ENCODE peak calls at places on chromosomes 7 and 10, in four cellular contexts. K is IMR-90, D is heart right ventricle, Y is SK-N-SH. S is an unnamed sample.
A peak's percentile ranks its signal among the peaks of the same experiment; 100 is the strongest.

GRCh38 chr7:155351120-155351870 is 53.6 kb downstream of the INSIG1 start:
- DNase-seq in K (no peak), D (no peak), Y (no peak), S (no peak)

GRCh38 chr10:25059990-25060389 is 43.6 kb downstream of the THNSL1 start:
- DNase-seq in K (peak; percentile 75), D (no peak), Y (no peak), S (peak; percentile 97)

GRCh38 chr7:157795199-157795598 is 458.4 kb downstream of the DNAJB6 start:
- DNase-seq in K (no peak), D (no peak), Y (no peak), S (no peak)

GRCh38 chr7:150388709-150389531 is 9.8 kb downstream of the ZNF775 start:
- DNase-seq in K (peak; percentile 65), D (peak; percentile 69), Y (no peak), S (no peak)

GRCh38 chr7:101717986-101718746 is 89.1 kb upstream of the MYL10 start:
- DNase-seq in K (peak; percentile 86), D (peak; percentile 8), Y (peak; percentile 77), S (no peak)

GRCh38 chr7:11195502-11195901 is 221.8 kb downstream of the PHF14 start:
- DNase-seq in K (no peak), D (no peak), Y (no peak), S (no peak)

GRCh38 chr10:12181065-12181775 is 14.5 kb downstream of the NUDT5 start:
- DNase-seq in K (no peak), D (no peak), Y (no peak), S (peak; percentile 34)

GRCh38 chr7:36690514-36691187 is 33.6 kb downstream of the AOAH start:
- DNase-seq in K (no peak), D (no peak), Y (peak; percentile 53), S (no peak)

GRCh38 chr7:132142006-132142405 is 434.3 kb downstream of the PLXNA4 start:
- DNase-seq in K (no peak), D (no peak), Y (no peak), S (no peak)

GRCh38 chr10:4541292-4541691 is 284.7 kb upstream of the AKR1E2 start:
- DNase-seq in K (peak; percentile 90), D (no peak), Y (no peak), S (peak; percentile 98)

GRCh38 chr7:91263359-91264082 is 712 bp upstream of the FZD1 start:
- DNase-seq in K (no peak), D (peak; percentile 43), Y (peak; percentile 72), S (no peak)

GRCh38 chr7:24902276-24902675 is 77.7 kb downstream of the OSBPL3 start:
- DNase-seq in K (peak; percentile 71), D (no peak), Y (no peak), S (peak; percentile 40)

GRCh38 chr7:112422842-112423496 is 27.3 kb upstream of the IFRD1 start:
- DNase-seq in K (peak; percentile 81), D (peak; percentile 63), Y (no peak), S (peak; percentile 85)

GRCh38 chr10:113891476-113891875 is 37.0 kb downstream of the NHLRC2 start:
- DNase-seq in K (no peak), D (peak; percentile 13), Y (no peak), S (no peak)

GRCh38 chr10:132418520-132419416 is 21.8 kb downstream of the PWWP2B start:
- DNase-seq in K (no peak), D (no peak), Y (peak; percentile 49), S (no peak)

GRCh38 chr10:26528715-26529393 is 90.7 kb downstream of the APBB1IP start:
- DNase-seq in K (no peak), D (no peak), Y (no peak), S (no peak)

GRCh38 chr10:26534384-26534783 is 96.2 kb downstream of the APBB1IP start:
- DNase-seq in K (no peak), D (no peak), Y (no peak), S (no peak)
- TF ChIP-seq CTCF in K (no peak), D (peak; percentile 8), Y (no peak), S (no peak)

GRCh38 chr7:17403996-17404395 is 105.5 kb downstream of the AHR start:
- DNase-seq in K (no peak), D (no peak), Y (no peak), S (no peak)

GRCh38 chr7:17402628-17403278 is 104.3 kb downstream of the AHR start:
- DNase-seq in K (no peak), D (no peak), Y (no peak), S (no peak)

GRCh38 chr7:17406756-17407155 is 108.3 kb downstream of the AHR start:
- DNase-seq in K (peak; percentile 22), D (no peak), Y (no peak), S (no peak)

GRCh38 chr7:17405786-17406185 is 107.3 kb downstream of the AHR start:
- DNase-seq in K (peak; percentile 96), D (no peak), Y (no peak), S (peak; percentile 73)

DNA sequence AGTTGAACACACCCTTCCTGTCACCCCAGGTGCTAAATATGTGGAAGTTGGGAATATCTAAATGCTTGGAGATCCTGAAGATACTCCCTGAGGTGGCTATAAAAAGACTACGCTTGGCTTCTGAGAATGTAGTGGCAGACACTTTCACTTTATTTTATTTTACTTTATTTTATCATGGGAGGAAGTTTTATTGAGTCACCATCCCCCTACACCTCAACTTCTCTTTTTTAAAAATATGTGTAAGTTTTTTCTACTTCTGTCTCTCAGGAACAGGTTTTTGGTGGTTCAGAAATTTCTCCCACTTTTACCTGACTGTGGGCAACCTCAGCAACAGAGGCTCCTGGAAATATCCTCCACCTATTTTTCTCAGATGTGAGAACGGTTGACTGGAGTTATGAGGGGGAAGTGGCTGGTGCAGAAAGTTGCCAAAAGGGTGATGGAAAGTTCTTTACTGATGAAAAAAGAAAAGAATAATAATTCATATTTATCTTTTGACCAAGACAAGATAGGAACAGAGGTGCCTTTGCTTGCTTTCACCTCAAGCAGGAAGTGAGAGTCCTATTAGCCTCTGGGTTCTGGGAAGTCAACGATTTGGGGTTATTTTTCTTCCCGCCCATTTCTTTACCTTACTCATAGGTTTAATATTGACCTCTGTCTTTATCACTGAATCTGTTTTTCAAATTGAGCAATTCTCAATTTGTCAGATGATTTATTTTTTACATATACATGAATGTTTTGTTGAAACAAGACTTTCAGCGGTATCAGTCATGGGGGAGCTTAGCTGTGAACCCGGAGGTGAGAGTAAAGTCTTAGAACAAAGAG is 103.6 kb downstream of the AHR start:
- DNase-seq in K (no peak), D (no peak), Y (no peak), S (no peak)
- H3K4me1 ChIP-seq in K (peaks cover 10% of the 10 kb centered on the region), D (no peaks in the 10 kb centered on the region), Y (no peaks in the 10 kb centered on the region), S (peaks cover 5% of the 10 kb centered on the region)

GRCh38 chr7:111173990-111174389 is 83.1 kb downstream of the LRRN3 start:
- DNase-seq in K (no peak), D (no peak), Y (no peak), S (no peak)
- H3K27ac ChIP-seq in K (no peak overlapping the region), D (no peak overlapping the region), Y (no peak overlapping the region), S (no peak overlapping the region)

DNA sequence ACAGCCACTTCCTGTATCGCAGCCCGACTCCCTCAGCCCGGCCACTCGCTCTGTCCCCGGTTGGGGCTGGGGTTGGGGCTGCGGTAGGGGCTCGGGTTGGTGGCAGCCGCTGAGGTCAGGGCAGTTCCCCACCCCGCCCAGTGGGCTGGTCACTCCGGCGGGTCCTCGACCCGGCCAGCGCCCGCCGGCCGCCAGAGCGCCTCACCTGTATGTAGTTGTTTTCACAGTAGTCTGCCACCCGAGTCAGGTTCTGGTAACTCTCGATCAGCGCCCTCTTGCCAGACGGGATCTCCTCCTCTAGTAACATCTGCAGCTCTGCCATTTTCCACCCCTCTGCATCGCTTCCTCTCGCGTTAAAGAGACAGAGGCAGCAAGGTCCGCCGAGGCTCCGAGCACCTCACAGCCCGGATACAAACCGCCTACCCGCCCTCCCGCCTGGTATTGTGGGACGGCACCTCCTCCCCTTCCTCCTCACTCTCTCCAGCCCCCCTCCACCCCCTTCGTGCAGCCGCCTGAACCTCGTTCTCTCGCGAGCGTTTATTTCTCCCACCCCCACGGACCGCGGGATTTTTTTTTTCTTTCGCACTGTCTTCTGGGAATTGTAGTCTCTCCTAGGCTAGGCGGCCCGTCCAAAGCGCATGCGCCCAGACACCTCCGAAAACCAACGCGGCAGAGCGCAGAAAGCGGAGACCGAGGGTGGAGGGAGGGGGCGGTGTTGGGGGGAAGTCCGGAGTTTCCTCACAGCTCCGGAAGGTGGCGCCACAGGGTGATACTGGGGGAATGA is at the start of gene ABI1:
- DNase-seq in K (peak; percentile 98), D (peak; percentile 98), Y (peak; percentile 92), S (peak; percentile 96)
- TF ChIP-seq CTCF in K (peak; percentile 63), D (no peak), Y (peak; percentile 62), S (peak; percentile 92)

GRCh38 chr7:151849879-151850260 is 27.0 kb downstream of the PRKAG2 start:
- DNase-seq in K (no peak), D (no peak), Y (no peak), S (no peak)

GRCh38 chr7:151849008-151849878 is 27.7 kb downstream of the PRKAG2 start:
- DNase-seq in K (no peak), D (no peak), Y (no peak), S (no peak)

GRCh38 chr7:151845412-151846205 is 31.3 kb downstream of the PRKAG2 start:
- DNase-seq in K (no peak), D (no peak), Y (no peak), S (no peak)

GRCh38 chr7:151847136-151847535 is 29.8 kb downstream of the PRKAG2 start:
- DNase-seq in K (no peak), D (no peak), Y (no peak), S (no peak)

GRCh38 chr7:151847681-151848081 is 29.2 kb downstream of the PRKAG2 start:
- DNase-seq in K (no peak), D (no peak), Y (no peak), S (no peak)
- H3K4me1 ChIP-seq in K (no peaks in the 10 kb centered on the region), D (peaks cover 3% of the 10 kb centered on the region), Y (no peaks in the 10 kb centered on the region), S (no peaks in the 10 kb centered on the region)

GRCh38 chr10:21724695-21725371 is 190.8 kb downstream of the MLLT10 start:
- DNase-seq in K (peak; percentile 100), D (peak; percentile 97), Y (peak; percentile 61), S (peak; percentile 95)
- H3K27ac ChIP-seq in K (no peak overlapping the region), D (no peak overlapping the region), Y (peak overlapping the region; percentile 87), S (no peak overlapping the region)

GRCh38 chr10:101227765-101228681 is 1.2 kb downstream of the LBX1 start:
- DNase-seq in K (no peak), D (no peak), Y (peak; percentile 76), S (no peak)

GRCh38 chr10:101224910-101225823 is 4.1 kb downstream of the LBX1 start:
- DNase-seq in K (no peak), D (no peak), Y (peak; percentile 64), S (no peak)

GRCh38 chr10:101226888-101227736 is 2.2 kb downstream of the LBX1 start:
- DNase-seq in K (no peak), D (no peak), Y (peak; percentile 68), S (no peak)

GRCh38 chr10:101225846-101226361 is 3.4 kb downstream of the LBX1 start:
- DNase-seq in K (no peak), D (no peak), Y (no peak), S (no peak)

GRCh38 chr10:101226506-101226887 is 2.8 kb downstream of the LBX1 start:
- DNase-seq in K (no peak), D (no peak), Y (no peak), S (no peak)
- TF ChIP-seq CTCF in K (no peak), D (no peak), Y (no peak), S (no peak)

GRCh38 chr10:14583967-14584366 is 190.7 kb downstream of the FAM107B start:
- DNase-seq in K (no peak), D (no peak), Y (no peak), S (no peak)
- H3K4me1 ChIP-seq in K (peaks cover 34% of the 10 kb centered on the region), D (no peaks in the 10 kb centered on the region), Y (peaks cover 8% of the 10 kb centered on the region), S (peaks cover 6% of the 10 kb centered on the region)